ENCODE peak calls at places on chromosomes 3 and 15, in six cellular contexts. F, K, M, V, N and E are unnamed samples.

GRCh38 chr3:172616061-172616461 is 92.8 kb upstream of the TNFSF10 start:
- DNase-seq in F (no peak), K (no peak), M (no peak), V (no peak), N (peak), E (no peak)

GRCh38 chr15:100032358-100033080 is 299.3 kb upstream of the LYSMD4 start:
- DNase-seq in F (no peak), K (no peak), M (no peak), V (no peak), N (no peak), E (peak)

GRCh38 chr15:101256756-101257155 is 4.9 kb upstream of the CHSY1 start:
- DNase-seq in F (no peak), K (no peak), M (no peak), V (no peak), N (no peak), E (peak)

GRCh38 chr3:129503387-129504010 is 24.9 kb upstream of the RHO start:
- DNase-seq in F (no peak), K (no peak), M (no peak), V (no peak), N (no peak), E (peak)

GRCh38 chr3:157201648-157202278 is 41.8 kb upstream of the CCNL1 start:
- DNase-seq in F (peak), K (no peak), M (no peak), V (peak), N (peak), E (peak)

GRCh38 chr15:39115379-39116057 is 465.4 kb upstream of the THBS1 start:
- DNase-seq in F (no peak), K (no peak), M (no peak), V (no peak), N (no peak), E (peak)

GRCh38 chr3:108662141-108662738 is 72.7 kb downstream of the DZIP3 start:
- DNase-seq in F (peak), K (no peak), M (no peak), V (peak), N (peak), E (peak)

GRCh38 chr15:63601727-63602185 is 4.6 kb downstream of the FBXL22 start:
- DNase-seq in F (no peak), K (no peak), M (no peak), V (no peak), N (peak), E (no peak)